ENCODE peak calls at places on chromosomes 4 and X, in four cellular contexts. S is fibroblast of lung, J is psoas muscle, H is PC-3. O is an unnamed sample. For H3K9me3, the result is how much of the 10 kb centered on the place peaks cover.

GRCh38 chr4:86974481-86975050 is 39.8 kb downstream of the AFF1 start:
- DNase-seq in S (no peak), J (no peak), H (peak), O (no peak)

GRCh38 chr4:14155803-14156202 is 528.3 kb upstream of the BOD1L1 start:
- DNase-seq in S (no peak), J (no peak), H (no peak), O (no peak)

GRCh38 chr4:11543710-11544109 is 115.0 kb upstream of the HS3ST1 start:
- DNase-seq in S (peak), J (no peak), H (peak), O (no peak)

GRCh38 chr4:15755781-15756180 is 22.3 kb upstream of the CD38 start:
- DNase-seq in S (no peak), J (no peak), H (no peak), O (no peak)

GRCh38 chr4:40193018-40193571 is 3.7 kb upstream of the RHOH start:
- DNase-seq in S (no peak), J (no peak), H (no peak), O (peak)

GRCh38 chr4:117001077-117001476 is 84.3 kb downstream of the TRAM1L1 start:
- DNase-seq in S (no peak), J (no peak), H (no peak), O (no peak)

GRCh38 chr4:80948995-80949394 is 81.5 kb upstream of the BMP3 start:
- DNase-seq in S (no peak), J (no peak), H (no peak), O (no peak)

GRCh38 chrX:86724277-86724676 is 576.0 kb downstream of the DACH2 start:
- DNase-seq in S (no peak), J (no peak), H (no peak), O (no peak)

GRCh38 chr4:173448557-173448918 is 49.6 kb upstream of the SCRG1 start:
- DNase-seq in S (peak), J (no peak), H (no peak), O (no peak)

GRCh38 chrX:136768469-136769084 is 12.2 kb downstream of the ARHGEF6 start:
- DNase-seq in S (peak), J (peak), H (peak), O (peak)

GRCh38 chr4:109815151-109816081 is at the start of gene GAR1:
- DNase-seq in S (peak), J (peak), H (peak), O (peak)

GRCh38 chr4:8701101-8702019 is 108.8 kb downstream of the CPZ start:
- DNase-seq in S (no peak), J (no peak), H (no peak), O (no peak)

GRCh38 chrX:116379854-116380253 is 56.6 kb upstream of the SLC6A14 start:
- DNase-seq in S (peak), J (peak), H (peak), O (no peak)

GRCh38 chr4:183098723-183099536 is at the start of gene WWC2:
- DNase-seq in S (peak), J (peak), H (peak), O (peak)

GRCh38 chr4:142984871-142985585 is 138.9 kb upstream of the INPP4B start:
- DNase-seq in S (peak), J (no peak), H (peak), O (no peak)

GRCh38 chr4:25857403-25857802 is 5.4 kb downstream of the SEL1L3 start:
- DNase-seq in S (no peak), J (no peak), H (no peak), O (no peak)

GRCh38 chr4:171588146-171588545 is 225.1 kb upstream of the GALNTL6 start:
- DNase-seq in S (no peak), J (no peak), H (no peak), O (no peak)

GRCh38 chrX:8273451-8273894 is 102.4 kb upstream of the VCX2 start:
- DNase-seq in S (no peak), J (no peak), H (peak), O (no peak)

GRCh38 chrX:40151211-40152172 is 53.7 kb upstream of the BCOR start:
- DNase-seq in S (no peak), J (peak), H (peak), O (no peak)

GRCh38 chr4:102606846-102607440 is 105.8 kb downstream of the NFKB1 start:
- DNase-seq in S (no peak), J (no peak), H (no peak), O (no peak)

GRCh38 chrX:71618303-71618721 is at the start of gene CXCR3:
- DNase-seq in S (no peak), J (no peak), H (no peak), O (no peak)

GRCh38 chrX:112961981-112962380 is 121.3 kb upstream of the AMOT start:
- DNase-seq in S (no peak), J (no peak), H (no peak), O (no peak)

GRCh38 chr4:152385551-152385950 is 150.3 kb downstream of the FBXW7 start:
- DNase-seq in S (peak), J (no peak), H (peak), O (no peak)

GRCh38 chr4:3724319-3725231 is 41.6 kb upstream of the ADRA2C start:
- DNase-seq in S (no peak), J (peak), H (no peak), O (no peak)

GRCh38 chr4:169724251-169724650 is 33.5 kb downstream of the HPF1 start:
- DNase-seq in S (peak), J (no peak), H (no peak), O (no peak)

GRCh38 chrX:39402158-39402557 is 600.9 kb downstream of the MID1IP1 start:
- DNase-seq in S (no peak), J (no peak), H (no peak), O (no peak)

GRCh38 chrX:129754266-129755024 is 15.7 kb downstream of the XPNPEP2 start:
- DNase-seq in S (no peak), J (peak), H (no peak), O (no peak)

GRCh38 chrX:1727531-1728027 is 112.7 kb downstream of the ASMT start:
- DNase-seq in S (no peak), J (no peak), H (peak), O (no peak)

GRCh38 chr4:112355662-112356061 is 58.5 kb downstream of the ALPK1 start:
- DNase-seq in S (no peak), J (no peak), H (no peak), O (no peak)

DNA sequence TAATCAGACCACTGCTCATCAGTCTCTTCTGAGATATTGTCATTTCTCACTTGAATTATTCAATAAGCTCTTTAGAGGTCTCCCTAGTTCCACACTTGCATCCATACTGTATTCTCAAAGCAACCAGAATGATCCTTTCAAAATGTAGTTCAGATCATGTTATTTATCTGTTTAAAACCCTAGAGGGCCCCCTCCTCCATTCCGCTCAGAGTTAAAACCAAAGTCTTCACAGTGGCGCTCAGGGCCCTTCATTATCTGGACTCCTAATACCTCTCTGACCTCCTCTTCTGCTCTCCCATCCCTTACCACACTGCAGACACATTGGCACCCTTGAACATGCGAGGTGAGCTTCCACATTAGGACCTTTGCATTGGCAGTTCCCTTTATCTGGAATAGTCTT is 32.7 kb upstream of the HPGDS start:
- DNase-seq in S (no peak), J (no peak), H (no peak), O (no peak)
- H3K9me3 ChIP-seq in S (under half), J (under half), H (under half), O (under half)

GRCh38 chr4:1991087-1991486 is 17.7 kb downstream of the NELFA start:
- DNase-seq in S (no peak), J (peak), H (no peak), O (no peak)

GRCh38 chr4:1993169-1993516 is 15.6 kb downstream of the NELFA start:
- DNase-seq in S (no peak), J (peak), H (no peak), O (no peak)

GRCh38 chr4:1990676-1991075 is 18.1 kb downstream of the NELFA start:
- DNase-seq in S (no peak), J (no peak), H (no peak), O (no peak)

GRCh38 chr4:1991596-1992434 is 17.0 kb downstream of the NELFA start:
- DNase-seq in S (no peak), J (peak), H (no peak), O (no peak)

GRCh38 chr4:1992468-1993168 is 16.2 kb downstream of the NELFA start:
- DNase-seq in S (no peak), J (peak), H (no peak), O (no peak)
- TF ChIP-seq CTCF in S (no peak), J (no peak), H (no peak), O (no peak)

GRCh38 chr4:26866203-26866602 is 5.6 kb downstream of the STIM2 start:
- DNase-seq in S (no peak), J (no peak), H (no peak), O (no peak)

GRCh38 chr4:26862381-26862915 is 1.8 kb downstream of the STIM2 start:
- DNase-seq in S (no peak), J (no peak), H (no peak), O (no peak)

GRCh38 chr4:26866781-26867180 is 6.1 kb downstream of the STIM2 start:
- DNase-seq in S (no peak), J (no peak), H (no peak), O (no peak)

GRCh38 chr4:26863512-26863911 is 2.9 kb downstream of the STIM2 start:
- DNase-seq in S (no peak), J (no peak), H (no peak), O (no peak)

GRCh38 chr4:26864904-26865303 is 4.3 kb downstream of the STIM2 start:
- DNase-seq in S (no peak), J (no peak), H (no peak), O (no peak)
- H3K27ac ChIP-seq in S (no peak), J (no peak), H (no peak), O (no peak)

GRCh38 chr4:184907810-184908209 is 82.0 kb upstream of the ACSL1 start:
- DNase-seq in S (no peak), J (no peak), H (no peak), O (no peak)

GRCh38 chr4:184911310-184911709 is 85.5 kb upstream of the ACSL1 start:
- DNase-seq in S (peak), J (no peak), H (peak), O (no peak)

GRCh38 chr4:184913356-184914143 is 87.8 kb upstream of the ACSL1 start:
- DNase-seq in S (no peak), J (no peak), H (no peak), O (no peak)
- H3K9me3 ChIP-seq in S (under half), J (under half), H (under half), O (under half)

GRCh38 chrX:78123190-78123589 is 16.3 kb downstream of the TAF9B start:
- DNase-seq in S (no peak), J (no peak), H (peak), O (no peak)

GRCh38 chrX:78119521-78120227 is 15.6 kb downstream of the PGK1 start:
- DNase-seq in S (no peak), J (no peak), H (peak), O (no peak)

GRCh38 chrX:78125148-78125547 is 14.3 kb downstream of the TAF9B start:
- DNase-seq in S (no peak), J (no peak), H (no peak), O (no peak)

GRCh38 chrX:78129714-78130113 is 9.7 kb downstream of the TAF9B start:
- DNase-seq in S (no peak), J (no peak), H (no peak), O (no peak)

GRCh38 chrX:78124304-78124703 is 15.1 kb downstream of the TAF9B start:
- DNase-seq in S (peak), J (no peak), H (no peak), O (no peak)
- TF ChIP-seq CTCF in S (no peak), J (no peak), H (peak), O (no peak)

GRCh38 chr4:39037491-39037825 is 5.2 kb upstream of the TMEM156 start:
- DNase-seq in S (no peak), J (no peak), H (peak), O (no peak)
- H3K27ac ChIP-seq in S (no peak), J (no peak), H (peak), O (no peak)

GRCh38 chrX:10125248-10125615 is 31.5 kb upstream of the CLCN4 start:
- DNase-seq in S (no peak), J (no peak), H (no peak), O (no peak)
- H3K9me3 ChIP-seq in S (under half), J (under half), H (under half), O (under half)

GRCh38 chr4:946103-946450 is 13.8 kb downstream of the TMEM175 start:
- DNase-seq in S (no peak), J (no peak), H (no peak), O (no peak)
- TF ChIP-seq CTCF in S (no peak), J (no peak), H (no peak), O (no peak)

GRCh38 chr4:76293705-76294274 is 12.7 kb upstream of the STBD1 start:
- DNase-seq in S (no peak), J (no peak), H (no peak), O (no peak)

GRCh38 chr4:76298227-76298626 is 8.3 kb upstream of the STBD1 start:
- DNase-seq in S (no peak), J (no peak), H (no peak), O (no peak)

GRCh38 chr4:76296421-76296820 is 10.1 kb upstream of the STBD1 start:
- DNase-seq in S (no peak), J (no peak), H (no peak), O (no peak)

DNA sequence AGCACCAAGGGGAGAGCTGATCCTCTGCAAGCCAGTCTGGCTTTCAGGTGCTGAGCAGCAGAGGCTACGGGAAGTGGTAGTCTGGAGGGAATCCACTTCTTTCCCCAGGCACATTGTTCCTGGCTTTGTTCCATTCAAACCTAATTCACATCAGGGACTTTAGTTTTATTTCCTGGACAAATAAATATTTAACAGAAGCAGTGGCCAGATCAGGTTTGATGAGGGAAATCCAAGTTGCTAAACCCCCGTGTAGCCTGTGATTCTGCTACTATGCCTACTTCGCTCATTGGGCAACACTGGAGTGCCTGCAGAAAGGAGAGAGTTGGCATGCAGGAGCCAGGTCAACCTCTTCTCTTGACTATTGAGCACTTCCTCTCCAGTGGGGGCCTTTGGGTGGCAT is 13.8 kb upstream of the STBD1 start:
- DNase-seq in S (no peak), J (no peak), H (no peak), O (no peak)
- H3K27ac ChIP-seq in S (no peak), J (no peak), H (no peak), O (no peak)

GRCh38 chr4:133148690-133149363 is at the start of gene PCDH10:
- DNase-seq in S (peak), J (peak), H (peak), O (no peak)
- H3K9me3 ChIP-seq in S (under half), J (under half), H (under half), O (under half)